ENCODE peak calls at places on chromosomes 2 and 18, in four cellular contexts. U is GM12878, V is HepG2, T is GM23338. D is an unnamed sample.

GRCh38 chr2:165766326-165766927 is 27.6 kb downstream of the GALNT3 start:
- DNase-seq in U (no peak), V (peak; percentile 31), T (no peak), D (no peak)

GRCh38 chr2:42457011-42457410 is 36.8 kb downstream of the KCNG3 start:
- DNase-seq in U (no peak), V (peak; percentile 11), T (peak; percentile 77), D (no peak)

GRCh38 chr2:205695460-205695979 is 13.2 kb downstream of the NRP2 start:
- DNase-seq in U (no peak), V (no peak), T (no peak), D (no peak)

GRCh38 chr2:185402474-185402873 is 336.1 kb upstream of the FSIP2 start:
- DNase-seq in U (no peak), V (no peak), T (no peak), D (no peak)

GRCh38 chr18:41940506-41941215 is 14.4 kb upstream of the PIK3C3 start:
- DNase-seq in U (no peak), V (no peak), T (peak; percentile 28), D (no peak)

GRCh38 chr2:58609306-58609705 is 368.2 kb upstream of the FANCL start:
- DNase-seq in U (no peak), V (no peak), T (no peak), D (no peak)

GRCh38 chr2:42116195-42117181 is 52.7 kb upstream of the EML4 start:
- DNase-seq in U (no peak), V (peak; percentile 95), T (no peak), D (no peak)

GRCh38 chr2:14998548-14998947 is 366.0 kb downstream of the LRATD1 start:
- DNase-seq in U (no peak), V (no peak), T (no peak), D (no peak)

GRCh38 chr18:43830905-43831304 is 553.6 kb upstream of the SYT4 start:
- DNase-seq in U (no peak), V (no peak), T (peak; percentile 21), D (no peak)

GRCh38 chr18:24995738-24996137 is 356.2 kb downstream of the ZNF521 start:
- DNase-seq in U (no peak), V (no peak), T (no peak), D (no peak)

GRCh38 chr2:42859006-42859552 is 66.7 kb upstream of the HAAO start:
- DNase-seq in U (peak; percentile 52), V (peak; percentile 81), T (peak; percentile 81), D (peak; percentile 67)

GRCh38 chr18:78538669-78539440 is 440.8 kb upstream of the SALL3 start:
- DNase-seq in U (no peak), V (no peak), T (no peak), D (no peak)

GRCh38 chr2:70140978-70141753 is 49.7 kb downstream of the C2orf42 start:
- DNase-seq in U (peak; percentile 88), V (peak; percentile 48), T (peak; percentile 99), D (no peak)

GRCh38 chr2:131413148-131413747 is 49.3 kb upstream of the RAB6D start:
- DNase-seq in U (peak; percentile 15), V (peak; percentile 61), T (peak; percentile 60), D (peak; percentile 47)

GRCh38 chr18:51257150-51257549 is 59.7 kb upstream of the MEX3C start:
- DNase-seq in U (no peak), V (no peak), T (no peak), D (no peak)

GRCh38 chr2:36287363-36288275 is 68.0 kb upstream of the CRIM1 start:
- DNase-seq in U (no peak), V (no peak), T (no peak), D (no peak)

GRCh38 chr2:38866773-38867443 is 8.8 kb downstream of the DHX57 start:
- DNase-seq in U (no peak), V (no peak), T (no peak), D (no peak)

GRCh38 chr2:80086831-80087230 is 217.7 kb downstream of the LRRTM1 start:
- DNase-seq in U (no peak), V (no peak), T (peak; percentile 5), D (no peak)

GRCh38 chr2:144937899-144938298 is 418.0 kb upstream of the ZEB2 start:
- DNase-seq in U (no peak), V (no peak), T (no peak), D (no peak)

GRCh38 chr2:96195410-96196071 is 13.1 kb downstream of the STARD7 start:
- DNase-seq in U (no peak), V (peak; percentile 35), T (no peak), D (no peak)

GRCh38 chr2:135563793-135564192 is 32.5 kb downstream of the R3HDM1 start:
- DNase-seq in U (no peak), V (peak; percentile 10), T (no peak), D (no peak)

DNA sequence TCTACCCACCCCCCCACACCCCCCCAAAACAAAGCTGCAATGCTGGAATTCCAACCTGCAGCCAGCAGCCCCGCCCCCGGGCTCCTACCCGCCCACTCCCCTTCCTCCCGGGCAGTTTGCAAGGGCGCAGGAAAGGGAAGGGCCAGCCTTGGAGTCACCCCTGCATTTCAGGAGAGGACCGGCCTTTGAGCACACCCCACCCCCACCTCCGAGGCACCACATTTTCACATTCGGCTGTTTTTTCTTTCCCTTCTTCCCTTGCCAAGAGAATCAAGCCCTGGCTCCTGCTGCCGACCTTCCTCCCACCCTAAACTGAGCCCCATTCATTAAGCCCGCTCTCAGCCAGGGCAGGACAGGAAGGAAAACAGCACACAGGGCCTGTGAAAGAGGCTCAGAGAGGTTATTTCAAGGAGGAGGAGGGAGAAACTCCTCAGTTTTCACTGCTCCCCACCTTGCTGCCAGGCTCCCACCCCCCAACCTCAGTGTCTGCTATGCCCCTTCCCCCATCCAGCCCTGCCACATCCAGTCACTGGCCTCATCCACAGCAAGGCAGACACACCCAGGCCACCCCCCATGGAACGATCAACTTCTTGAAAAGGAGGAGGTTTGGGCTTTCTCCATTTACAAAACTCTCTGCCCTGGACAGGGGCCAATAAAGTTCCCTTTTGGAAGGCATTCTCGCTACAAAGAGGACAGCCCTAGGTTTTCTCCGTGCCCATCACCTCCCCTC is 11.2 kb downstream of the SMAD7 start:
- DNase-seq in U (no peak), V (no peak), T (peak; percentile 80), D (no peak)
- H3K4me3 ChIP-seq in U (peak overlapping the region; percentile 35), V (no peak overlapping the region), T (peak overlapping the region; percentile 49), D (peak overlapping the region; percentile 4)

DNA sequence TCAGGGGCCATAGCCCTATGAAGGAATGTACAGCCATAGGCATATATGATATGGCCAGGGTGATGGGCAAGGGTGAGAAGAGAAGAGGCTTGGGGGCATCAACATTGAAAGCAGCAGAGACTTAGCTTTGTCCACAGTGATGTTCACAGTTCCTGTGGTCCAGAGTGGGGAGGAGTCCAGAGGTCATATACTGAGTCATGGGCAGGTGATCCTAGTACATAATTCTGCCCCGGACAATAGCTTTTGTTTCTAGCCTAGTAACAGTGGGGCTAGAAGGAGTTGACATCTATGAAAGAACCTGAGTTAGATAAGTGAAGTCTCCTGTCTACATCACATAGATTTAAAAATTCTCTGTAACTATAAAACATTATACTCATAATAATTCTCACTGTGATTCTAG is 496.3 kb upstream of the TNP1 start:
- DNase-seq in U (no peak), V (no peak), T (no peak), D (no peak)
- TF ChIP-seq POLR2AphosphoS5 in U (no peak), V (no peak), T (no peak), D (no peak)

DNA sequence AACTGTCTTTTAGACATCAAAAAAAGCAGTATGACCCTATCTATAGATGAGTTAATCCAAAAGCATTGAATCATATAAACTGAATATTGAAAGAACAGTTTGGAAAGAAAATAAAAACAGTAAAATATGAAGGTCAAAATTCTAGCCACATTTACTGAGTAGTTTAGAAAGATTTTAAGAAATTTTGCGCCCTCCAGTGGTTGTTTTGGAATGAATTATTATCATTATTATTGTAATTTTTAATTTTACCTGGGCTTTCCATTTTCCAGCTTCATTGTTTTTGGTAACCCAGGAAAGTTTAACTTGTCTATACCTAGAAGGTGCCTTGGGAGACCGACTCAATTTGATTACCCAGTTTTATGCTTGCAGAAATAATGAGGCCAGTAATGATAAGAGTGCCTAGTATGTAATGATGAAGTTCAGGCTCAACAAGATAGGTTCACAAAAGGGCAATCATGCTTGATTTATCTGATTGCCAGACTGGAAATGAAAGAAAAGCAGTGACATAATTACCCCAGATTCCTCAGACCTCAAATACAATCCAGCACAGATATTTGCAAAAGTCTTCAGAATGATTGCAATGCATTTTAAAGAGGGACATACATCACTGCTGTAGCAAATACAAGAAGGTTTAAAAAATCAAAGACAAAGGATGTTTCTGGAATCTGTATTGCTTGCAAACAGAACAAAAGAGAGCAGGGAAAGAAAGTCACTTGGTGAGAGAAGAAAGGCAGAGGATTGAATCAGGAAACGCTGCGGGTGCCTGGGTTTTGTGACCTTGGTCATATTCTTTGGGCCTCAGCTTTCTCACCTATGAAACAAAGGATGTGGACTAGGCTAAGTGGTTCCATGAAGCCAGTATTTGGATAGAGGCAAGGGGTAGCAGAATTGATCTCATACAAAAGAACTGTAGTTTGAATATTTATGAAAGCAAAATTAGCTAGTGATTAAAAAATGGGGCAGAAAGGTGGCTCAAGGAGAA is 153.8 kb downstream of the MAP2 start:
- DNase-seq in U (no peak), V (peak; percentile 10), T (peak; percentile 29), D (no peak)
- TF ChIP-seq REST in U (no peak), V (no peak), T (no peak), D (no peak)

DNA sequence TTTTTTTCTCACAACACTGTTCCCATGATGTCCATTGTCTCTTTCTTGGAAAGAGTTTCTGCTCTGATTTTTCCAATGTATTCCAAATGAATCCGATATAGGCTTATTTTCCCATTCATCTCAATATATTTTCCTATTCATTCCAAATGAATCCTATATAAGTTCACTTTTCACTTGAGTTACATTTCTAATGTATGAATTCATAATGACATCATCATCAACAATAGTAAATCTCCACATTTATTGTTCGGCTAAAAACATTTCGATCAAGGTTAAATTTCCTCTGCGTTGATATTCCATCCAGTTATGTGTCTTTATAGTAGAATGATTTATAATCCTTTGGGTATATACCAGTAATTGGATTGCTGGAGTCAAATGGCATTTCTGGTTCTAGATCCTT is 76.7 kb upstream of the SLC8A1 start:
- DNase-seq in U (no peak), V (no peak), T (no peak), D (no peak)
- H3K4me3 ChIP-seq in U (no peak overlapping the region), V (no peak overlapping the region), T (no peak overlapping the region), D (no peak overlapping the region)

GRCh38 chr2:177161741-177162440 is 50.7 kb upstream of the HNRNPA3 start:
- DNase-seq in U (no peak), V (no peak), T (peak; percentile 59), D (no peak)

GRCh38 chr2:177164584-177165052 is 48.0 kb upstream of the HNRNPA3 start:
- DNase-seq in U (peak; percentile 56), V (peak; percentile 82), T (peak; percentile 88), D (peak; percentile 84)

GRCh38 chr2:177164131-177164530 is 48.5 kb upstream of the HNRNPA3 start:
- DNase-seq in U (no peak), V (no peak), T (no peak), D (no peak)

GRCh38 chr2:177165731-177166711 is 46.6 kb upstream of the HNRNPA3 start:
- DNase-seq in U (peak; percentile 81), V (peak; percentile 91), T (no peak), D (no peak)

DNA sequence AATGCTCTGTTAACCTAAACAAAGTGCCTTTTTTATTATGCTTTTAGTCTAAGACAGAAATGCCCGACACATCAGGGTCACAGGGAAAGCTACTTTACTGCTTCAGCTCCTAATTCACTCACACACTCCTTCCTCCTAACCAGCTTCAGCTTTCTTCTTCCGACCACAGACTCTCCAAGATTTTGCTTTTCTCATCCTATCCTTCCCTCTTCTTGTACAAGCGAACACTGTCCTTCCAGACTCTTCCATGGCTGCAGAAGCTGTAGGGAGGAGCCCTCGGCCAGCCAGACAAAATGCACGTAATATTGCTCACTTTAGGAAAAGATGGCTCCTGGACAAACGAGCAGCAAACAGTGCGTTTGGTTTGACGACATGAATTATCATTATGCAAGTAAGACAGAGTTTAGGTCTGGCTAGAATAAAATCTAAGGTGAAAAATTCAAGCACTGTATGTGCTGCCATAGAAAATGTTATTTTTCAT is 47.5 kb upstream of the HNRNPA3 start:
- DNase-seq in U (peak; percentile 38), V (no peak), T (no peak), D (no peak)
- TF ChIP-seq POLR2AphosphoS5 in U (no peak), V (peak; percentile 39), T (no peak), D (no peak)

D was measured in Panc1.